ENCODE peak calls at places on chromosome 2, in nine cellular contexts. F is OCI-LY7, G is GM23248, A is GM23338, R is neural progenitor cell, S is HCT116, P is hepatocyte, X is SK-N-SH, Y is MM.1S. W is an unnamed sample.
A peak's percentile ranks its signal among the peaks of the same experiment; 100 is the strongest.

GRCh38 chr2:212402316-212402715 is 136.3 kb downstream of the ERBB4 start:
- DNase-seq in Y (no peak), R (no peak), F (no peak), P (no peak), X (no peak), S (no peak), G (peak; percentile 12), A (no peak), W (peak; percentile 26)

GRCh38 chr2:7356909-7357584 is 439.8 kb downstream of the RNF144A start:
- DNase-seq in R (no peak), Y (no peak), G (no peak), A (no peak), X (no peak), S (no peak), F (no peak), P (peak; percentile 65), W (no peak)

GRCh38 chr2:170928824-170929685 is at the start of gene GORASP2:
- DNase-seq in Y (peak; percentile 100), F (peak; percentile 100), A (peak; percentile 100), X (peak; percentile 98), R (peak; percentile 100), G (peak; percentile 100), S (peak; percentile 99), P (peak; percentile 99), W (peak; percentile 99)

GRCh38 chr2:147913701-147914480 is 69.1 kb downstream of the ACVR2A start:
- DNase-seq in G (peak; percentile 33), A (no peak), S (no peak), R (peak; percentile 3), P (no peak), X (no peak), Y (no peak), F (no peak), W (no peak)

GRCh38 chr2:169069341-169069740 is at the start of gene DHRS9:
- DNase-seq in A (no peak), P (peak; percentile 50), G (peak; percentile 74), Y (no peak), R (no peak), X (no peak), F (no peak), S (peak; percentile 79), W (peak; percentile 97)

GRCh38 chr2:238847841-238848565 is at the start of gene TWIST2:
- DNase-seq in X (peak; percentile 56), S (no peak), G (peak; percentile 99), F (no peak), A (peak; percentile 83), R (peak; percentile 78), P (peak; percentile 78), Y (no peak), W (peak; percentile 28)

GRCh38 chr2:138447889-138448570 is 53.5 kb upstream of the SPOPL start:
- DNase-seq in Y (no peak), P (no peak), X (no peak), S (no peak), R (no peak), F (no peak), G (no peak), A (peak; percentile 4), W (no peak)

GRCh38 chr2:56209701-56210100 is 25.9 kb downstream of the CCDC85A start:
- DNase-seq in A (no peak), S (no peak), P (no peak), G (no peak), R (no peak), F (no peak), Y (no peak), X (no peak), W (no peak)

GRCh38 chr2:196459539-196459938 is 180.0 kb upstream of the CCDC150 start:
- DNase-seq in A (peak; percentile 27), F (no peak), P (no peak), X (no peak), Y (peak; percentile 87), S (no peak), R (no peak), G (no peak), W (peak; percentile 36)

GRCh38 chr2:129193961-129194360 is 785.5 kb upstream of the RAB6C start:
- DNase-seq in S (no peak), A (peak; percentile 43), Y (no peak), X (no peak), G (no peak), P (no peak), F (peak; percentile 1), R (peak; percentile 29), W (no peak)

GRCh38 chr2:234797566-234798250 is 154.1 kb upstream of the SH3BP4 start:
- DNase-seq in Y (peak; percentile 84), A (no peak), S (no peak), P (no peak), F (peak; percentile 4), X (no peak), R (no peak), G (peak; percentile 21), W (no peak)

GRCh38 chr2:199946196-199946595 is 9.1 kb downstream of the TYW5 start:
- DNase-seq in R (no peak), Y (no peak), S (no peak), X (no peak), F (no peak), A (no peak), G (no peak), P (no peak), W (no peak)

GRCh38 chr2:232611559-232612218 is 21.7 kb upstream of the EFHD1 start:
- DNase-seq in A (peak; percentile 80), R (peak; percentile 66), P (peak; percentile 44), X (peak; percentile 68), G (peak; percentile 44), Y (peak; percentile 21), S (no peak), F (peak; percentile 55), W (peak; percentile 93)

GRCh38 chr2:152372438-152372984 is 37.5 kb downstream of the FMNL2 start:
- DNase-seq in P (no peak), F (no peak), A (no peak), G (no peak), Y (no peak), R (no peak), S (no peak), X (no peak), W (no peak)

GRCh38 chr2:128557841-128558241 is 239.2 kb upstream of the HS6ST1 start:
- DNase-seq in F (no peak), P (no peak), G (peak; percentile 81), R (no peak), Y (no peak), X (no peak), A (no peak), S (no peak), W (no peak)

GRCh38 chr2:86335865-86336321 is 1.5 kb downstream of the REEP1 start:
- DNase-seq in X (peak; percentile 32), P (no peak), F (no peak), S (no peak), A (peak; percentile 26), G (no peak), Y (no peak), R (peak; percentile 7), W (no peak)

GRCh38 chr2:86336350-86337234 is 834 bp downstream of the REEP1 start:
- DNase-seq in F (no peak), Y (no peak), G (no peak), A (peak; percentile 54), R (peak; percentile 55), X (no peak), S (no peak), P (peak; percentile 46), W (no peak)

GRCh38 chr2:86332654-86333053 is 4.8 kb downstream of the REEP1 start:
- DNase-seq in Y (no peak), F (no peak), S (no peak), P (no peak), G (no peak), R (no peak), X (no peak), A (no peak), W (no peak)

GRCh38 chr2:86331391-86331790 is 6.0 kb downstream of the REEP1 start:
- DNase-seq in Y (no peak), G (no peak), A (no peak), R (no peak), P (peak; percentile 59), F (no peak), X (no peak), S (no peak), W (no peak)

GRCh38 chr2:86333378-86333777 is 4.0 kb downstream of the REEP1 start:
- DNase-seq in X (no peak), R (no peak), A (no peak), G (no peak), F (no peak), S (no peak), Y (no peak), P (no peak), W (no peak)
- TF ChIP-seq EZH2phosphoT487 in X (no peak), R (no peak), A (no peak), G (no peak), F (no peak), S (no peak), Y (no peak), P (no peak), W (no peak)

GRCh38 chr2:69348781-69349180 is 38.2 kb downstream of the GFPT1 start:
- DNase-seq in A (no peak), G (no peak), Y (no peak), X (no peak), F (no peak), P (no peak), S (no peak), R (peak; percentile 36), W (no peak)
- H3K36me3 ChIP-seq in A (peaks cover 29% of the 10 kb centered on the region), G (peaks cover 87% of the 10 kb centered on the region), Y (peaks cover 7% of the 10 kb centered on the region), X (peaks cover 89% of the 10 kb centered on the region), F (peaks cover 78% of the 10 kb centered on the region), P (peaks cover 9% of the 10 kb centered on the region), S (peaks cover 10% of the 10 kb centered on the region), R (peaks cover 26% of the 10 kb centered on the region), W (peaks cover 33% of the 10 kb centered on the region)

DNA sequence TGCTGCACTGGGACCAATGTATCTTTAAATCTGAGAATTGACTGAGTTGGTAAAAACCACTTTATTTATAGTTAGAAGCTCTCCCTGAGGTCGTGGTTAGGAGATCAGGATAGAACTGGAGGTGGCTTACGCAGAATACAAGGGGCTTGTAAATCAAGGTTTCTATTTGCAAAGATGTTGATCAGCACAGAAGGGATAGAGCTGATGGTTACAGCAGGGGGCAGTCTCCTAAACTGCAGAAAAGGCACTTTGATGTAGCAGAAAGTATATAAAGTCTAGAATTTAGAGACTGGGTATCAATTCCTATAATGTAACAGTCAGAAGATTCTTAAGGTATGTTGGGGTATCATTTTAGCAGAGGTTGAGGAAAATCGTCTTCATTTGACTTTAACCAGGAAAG is 25.2 kb upstream of the ACVR1 start:
- DNase-seq in Y (no peak), F (no peak), P (no peak), G (no peak), X (no peak), R (no peak), S (no peak), A (peak; percentile 54), W (no peak)
- TF ChIP-seq EZH2phosphoT487 in Y (no peak), F (no peak), P (no peak), G (no peak), X (no peak), R (no peak), S (no peak), A (no peak), W (no peak)

DNA sequence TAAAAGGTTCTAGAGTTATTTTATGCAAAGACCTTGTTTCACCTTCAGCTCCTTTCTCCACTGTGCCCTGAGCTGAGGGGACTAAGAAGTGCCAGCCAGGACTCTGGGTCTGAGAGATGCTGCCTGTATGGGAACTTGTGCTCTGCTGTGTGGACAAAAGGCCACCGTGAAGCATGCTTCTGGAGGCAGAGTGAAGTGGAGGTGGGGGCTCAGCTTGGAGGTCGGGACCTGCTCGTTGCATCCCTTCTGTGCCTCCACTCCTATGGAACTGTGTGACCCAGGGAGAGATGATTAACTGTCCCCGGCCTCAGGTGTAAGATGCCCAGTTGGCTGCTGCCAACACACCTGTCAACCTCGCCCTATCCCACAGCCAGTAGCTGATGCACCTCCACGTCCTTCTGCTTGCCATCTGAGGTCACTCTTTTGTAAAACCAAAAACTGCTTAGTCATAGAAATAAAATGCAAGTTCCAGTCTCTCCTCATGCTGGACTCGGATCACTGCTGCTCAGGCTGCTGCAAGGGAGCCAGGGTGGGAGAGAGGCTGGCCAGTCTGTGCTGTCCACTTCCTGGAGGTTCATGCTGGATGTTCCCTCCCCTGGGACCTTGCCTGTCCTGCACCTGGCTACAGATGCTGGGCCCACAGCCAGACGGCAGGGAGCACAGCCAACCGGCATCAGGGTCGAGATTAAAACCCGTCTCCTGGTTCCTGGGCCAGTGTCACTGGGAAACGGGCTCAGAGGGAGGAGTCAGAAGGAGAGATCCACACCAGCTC is 113.2 kb downstream of the ACKR3 start:
- DNase-seq in R (no peak), Y (no peak), F (no peak), A (no peak), S (no peak), X (no peak), G (peak; percentile 32), P (no peak), W (peak; percentile 51)
- H3K36me3 ChIP-seq in R (no peaks in the 10 kb centered on the region), Y (no peaks in the 10 kb centered on the region), F (no peaks in the 10 kb centered on the region), A (no peaks in the 10 kb centered on the region), S (no peaks in the 10 kb centered on the region), X (no peaks in the 10 kb centered on the region), G (no peaks in the 10 kb centered on the region), P (no peaks in the 10 kb centered on the region), W (no peaks in the 10 kb centered on the region)

W was measured in PC-3.